ENCODE peak calls at places on chromosomes 7 and 10, in six cellular contexts. One of them, this sample, is unnamed.

GRCh38 chr10:119211176-119211575 is 3.8 kb downstream of the GRK5 start:
- DNase-seq in nephron progenitor cell: no peak
- DNase-seq in foreskin fibroblast: no peak
- DNase-seq in neural progenitor cell: no peak
- DNase-seq in left ventricle myocardium inferior: no peak
- DNase-seq in AG10803: peak; percentile 83
- DNase-seq in this sample: no peak

GRCh38 chr10:22684707-22685106 is 29.7 kb downstream of the PIP4K2A start:
- DNase-seq in AG10803: no peak
- DNase-seq in foreskin fibroblast: peak; percentile 20
- DNase-seq in nephron progenitor cell: no peak
- DNase-seq in neural progenitor cell: no peak
- DNase-seq in left ventricle myocardium inferior: no peak
- DNase-seq in this sample: no peak

GRCh38 chr10:125033146-125033924 is 91.4 kb downstream of the ZRANB1 start:
- DNase-seq in foreskin fibroblast: no peak
- DNase-seq in AG10803: no peak
- DNase-seq in neural progenitor cell: no peak
- DNase-seq in nephron progenitor cell: no peak
- DNase-seq in left ventricle myocardium inferior: no peak
- DNase-seq in this sample: no peak

GRCh38 chr10:86756511-86757109 is at the start of gene BMPR1A:
- DNase-seq in nephron progenitor cell: peak; percentile 98
- DNase-seq in left ventricle myocardium inferior: peak; percentile 91
- DNase-seq in AG10803: peak; percentile 85
- DNase-seq in foreskin fibroblast: no peak
- DNase-seq in neural progenitor cell: peak; percentile 85
- DNase-seq in this sample: peak; percentile 30

GRCh38 chr10:132571565-132572544 is 34.3 kb downstream of the INPP5A start:
- DNase-seq in left ventricle myocardium inferior: no peak
- DNase-seq in nephron progenitor cell: peak; percentile 43
- DNase-seq in foreskin fibroblast: peak; percentile 47
- DNase-seq in AG10803: peak; percentile 83
- DNase-seq in neural progenitor cell: peak; percentile 49
- DNase-seq in this sample: peak; percentile 80

GRCh38 chr7:131071786-131072504 is 255.7 kb upstream of the MKLN1 start:
- DNase-seq in nephron progenitor cell: no peak
- DNase-seq in neural progenitor cell: no peak
- DNase-seq in left ventricle myocardium inferior: no peak
- DNase-seq in foreskin fibroblast: no peak
- DNase-seq in AG10803: peak; percentile 61
- DNase-seq in this sample: peak; percentile 81

GRCh38 chr10:16950686-16951681 is 133.8 kb upstream of the RSU1 start:
- DNase-seq in nephron progenitor cell: peak; percentile 56
- DNase-seq in left ventricle myocardium inferior: no peak
- DNase-seq in AG10803: peak; percentile 63
- DNase-seq in neural progenitor cell: peak; percentile 83
- DNase-seq in foreskin fibroblast: peak; percentile 69
- DNase-seq in this sample: peak; percentile 17

GRCh38 chr10:60937784-60938654 is 6.0 kb downstream of the RHOBTB1 start:
- DNase-seq in neural progenitor cell: no peak
- DNase-seq in AG10803: peak; percentile 75
- DNase-seq in nephron progenitor cell: no peak
- DNase-seq in foreskin fibroblast: peak; percentile 56
- DNase-seq in left ventricle myocardium inferior: no peak
- DNase-seq in this sample: peak; percentile 10

GRCh38 chr10:61609609-61610166 is 53.0 kb upstream of the CABCOCO1 start:
- DNase-seq in left ventricle myocardium inferior: no peak
- DNase-seq in nephron progenitor cell: no peak
- DNase-seq in foreskin fibroblast: no peak
- DNase-seq in AG10803: peak; percentile 45
- DNase-seq in neural progenitor cell: no peak
- DNase-seq in this sample: no peak

GRCh38 chr7:105487559-105488218 is 34.4 kb downstream of the PUS7 start:
- DNase-seq in left ventricle myocardium inferior: no peak
- DNase-seq in nephron progenitor cell: no peak
- DNase-seq in neural progenitor cell: peak; percentile 9
- DNase-seq in foreskin fibroblast: peak; percentile 73
- DNase-seq in AG10803: peak; percentile 90
- DNase-seq in this sample: peak; percentile 2

GRCh38 chr10:125691160-125691981 is 8.4 kb upstream of the TEX36 start:
- DNase-seq in foreskin fibroblast: peak; percentile 63
- DNase-seq in AG10803: peak; percentile 13
- DNase-seq in nephron progenitor cell: no peak
- DNase-seq in left ventricle myocardium inferior: no peak
- DNase-seq in neural progenitor cell: no peak
- DNase-seq in this sample: peak; percentile 12

DNA sequence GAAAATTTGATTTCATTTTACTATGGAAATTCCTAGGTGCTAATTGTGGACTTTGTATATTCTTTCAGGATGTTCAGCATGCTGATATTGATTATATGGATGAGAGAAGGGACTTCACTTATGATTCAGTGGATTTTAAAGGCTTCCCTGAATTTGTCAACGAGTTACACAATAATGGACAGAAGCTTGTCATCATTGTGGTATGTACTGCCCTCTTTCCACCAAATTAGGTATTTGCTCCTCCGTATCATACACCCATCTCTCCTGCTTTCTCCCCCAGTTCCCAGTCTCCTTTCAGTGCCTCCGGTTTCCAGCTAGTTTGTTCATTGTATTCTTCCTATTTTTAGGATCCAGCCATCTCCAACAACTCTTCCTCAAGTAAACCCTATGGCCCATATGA is 34.6 kb downstream of the MGAM start:
- DNase-seq in neural progenitor cell: peak; percentile 7
- DNase-seq in left ventricle myocardium inferior: no peak
- DNase-seq in nephron progenitor cell: no peak
- DNase-seq in foreskin fibroblast: no peak
- DNase-seq in AG10803: peak; percentile 4
- DNase-seq in this sample: no peak
- TF ChIP-seq CTCF in neural progenitor cell: peak; percentile 29
- TF ChIP-seq CTCF in left ventricle myocardium inferior: no peak
- TF ChIP-seq CTCF in nephron progenitor cell: no peak
- TF ChIP-seq CTCF in foreskin fibroblast: no peak
- TF ChIP-seq CTCF in AG10803: no peak
- TF ChIP-seq CTCF in this sample: no peak

DNA sequence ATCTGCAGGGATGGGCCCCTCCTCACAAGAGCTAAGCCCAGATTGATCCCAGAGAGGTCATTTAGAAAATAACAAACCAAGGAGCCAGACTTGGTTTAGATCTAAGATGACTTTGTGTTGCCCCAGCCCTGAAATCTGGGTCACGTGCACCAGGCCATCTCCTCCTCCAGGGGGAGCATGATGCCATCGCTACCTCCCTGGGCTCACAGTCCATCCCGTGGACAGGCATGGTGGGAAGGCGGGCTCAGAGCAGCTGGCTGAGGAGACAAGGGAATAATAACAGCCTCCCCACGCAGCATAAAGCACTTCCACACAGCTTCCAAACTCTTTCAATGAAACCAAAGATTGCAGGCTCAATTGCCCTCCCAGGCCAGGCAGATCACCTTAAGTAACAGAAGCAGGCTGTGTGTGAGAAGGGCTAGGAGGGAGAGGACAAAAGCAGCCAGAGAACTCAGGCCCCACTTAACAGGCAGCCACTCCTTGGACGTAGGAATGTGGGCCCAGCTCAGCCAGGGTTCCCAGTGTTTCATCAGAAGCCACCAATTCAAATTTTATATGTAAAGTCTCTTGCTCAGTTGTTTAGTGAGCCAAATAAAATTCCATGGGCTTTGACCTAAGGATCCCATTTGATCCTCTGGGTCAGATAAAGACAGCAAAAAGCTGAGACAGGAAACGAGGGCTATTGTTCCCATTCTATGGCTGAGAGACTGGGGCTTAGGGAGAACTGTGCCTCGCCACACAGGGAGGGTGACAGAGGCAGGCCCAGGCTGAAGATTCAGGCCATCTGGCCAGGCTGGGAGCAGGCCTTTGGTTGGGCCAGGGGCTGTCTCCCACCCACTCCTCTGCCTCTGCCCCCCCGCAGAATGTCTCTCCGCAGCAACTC is 100.2 kb downstream of the COL13A1 start:
- DNase-seq in nephron progenitor cell: peak; percentile 72
- DNase-seq in foreskin fibroblast: no peak
- DNase-seq in left ventricle myocardium inferior: no peak
- DNase-seq in neural progenitor cell: peak; percentile 79
- DNase-seq in AG10803: peak; percentile 64
- DNase-seq in this sample: peak; percentile 65
- TF ChIP-seq CTCF in nephron progenitor cell: peak; percentile 66
- TF ChIP-seq CTCF in foreskin fibroblast: peak; percentile 78
- TF ChIP-seq CTCF in left ventricle myocardium inferior: peak; percentile 60
- TF ChIP-seq CTCF in neural progenitor cell: peak; percentile 70
- TF ChIP-seq CTCF in AG10803: peak; percentile 65
- TF ChIP-seq CTCF in this sample: peak; percentile 59

GRCh38 chr10:10235003-10235402 is 782.7 kb upstream of the CELF2 start:
- DNase-seq in left ventricle myocardium inferior: no peak
- DNase-seq in neural progenitor cell: peak; percentile 54
- DNase-seq in AG10803: no peak
- DNase-seq in nephron progenitor cell: no peak
- DNase-seq in foreskin fibroblast: no peak
- DNase-seq in this sample: no peak

DNA sequence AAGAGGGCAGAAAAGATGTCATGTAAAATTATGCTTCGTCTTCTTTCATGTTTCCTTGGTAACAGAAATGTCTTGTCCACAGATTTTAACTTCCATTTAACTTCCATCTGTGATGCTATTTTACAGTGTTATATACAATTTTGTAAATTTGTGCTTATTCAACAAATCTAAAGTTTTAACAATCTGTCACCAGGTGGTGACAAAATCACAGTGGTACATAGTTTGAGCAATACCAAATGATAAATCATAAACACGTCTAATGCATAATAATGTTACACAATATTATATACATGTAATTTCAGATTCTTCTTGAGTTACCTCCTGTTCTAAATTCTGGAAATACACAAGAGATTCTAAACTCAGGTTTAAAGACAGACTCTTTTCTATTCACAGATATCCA is 784.4 kb upstream of the CELF2 start:
- DNase-seq in left ventricle myocardium inferior: no peak
- DNase-seq in foreskin fibroblast: no peak
- DNase-seq in AG10803: no peak
- DNase-seq in neural progenitor cell: no peak
- DNase-seq in nephron progenitor cell: no peak
- DNase-seq in this sample: no peak
- TF ChIP-seq CTCF in left ventricle myocardium inferior: peak; percentile 50
- TF ChIP-seq CTCF in foreskin fibroblast: no peak
- TF ChIP-seq CTCF in AG10803: no peak
- TF ChIP-seq CTCF in neural progenitor cell: no peak
- TF ChIP-seq CTCF in nephron progenitor cell: no peak
- TF ChIP-seq CTCF in this sample: no peak

DNA sequence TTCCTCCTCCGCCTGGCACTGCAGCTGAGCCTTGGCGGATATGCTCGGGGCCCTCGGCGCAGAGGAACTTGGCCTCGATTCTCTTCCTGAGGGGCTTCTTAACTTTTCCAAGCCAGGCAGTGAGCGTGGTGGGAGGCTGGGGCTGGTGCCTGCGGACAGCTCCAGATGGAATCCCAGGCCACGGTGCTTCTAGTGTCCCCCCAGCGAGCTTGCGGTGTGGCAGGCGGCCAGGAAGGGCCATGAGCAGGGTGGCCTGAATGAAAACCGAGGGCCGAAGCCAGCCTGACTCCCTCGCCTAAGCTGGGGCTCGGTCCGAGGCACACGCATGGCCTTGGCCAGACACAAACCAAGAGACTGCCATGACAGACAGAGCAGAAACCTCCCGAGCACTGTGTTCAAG is 31.3 kb downstream of the RCC1L start:
- DNase-seq in foreskin fibroblast: no peak
- DNase-seq in left ventricle myocardium inferior: no peak
- DNase-seq in neural progenitor cell: no peak
- DNase-seq in AG10803: peak; percentile 26
- DNase-seq in nephron progenitor cell: no peak
- DNase-seq in this sample: no peak
- TF ChIP-seq CTCF in foreskin fibroblast: no peak
- TF ChIP-seq CTCF in left ventricle myocardium inferior: no peak
- TF ChIP-seq CTCF in neural progenitor cell: no peak
- TF ChIP-seq CTCF in AG10803: no peak
- TF ChIP-seq CTCF in nephron progenitor cell: no peak
- TF ChIP-seq CTCF in this sample: no peak

DNA sequence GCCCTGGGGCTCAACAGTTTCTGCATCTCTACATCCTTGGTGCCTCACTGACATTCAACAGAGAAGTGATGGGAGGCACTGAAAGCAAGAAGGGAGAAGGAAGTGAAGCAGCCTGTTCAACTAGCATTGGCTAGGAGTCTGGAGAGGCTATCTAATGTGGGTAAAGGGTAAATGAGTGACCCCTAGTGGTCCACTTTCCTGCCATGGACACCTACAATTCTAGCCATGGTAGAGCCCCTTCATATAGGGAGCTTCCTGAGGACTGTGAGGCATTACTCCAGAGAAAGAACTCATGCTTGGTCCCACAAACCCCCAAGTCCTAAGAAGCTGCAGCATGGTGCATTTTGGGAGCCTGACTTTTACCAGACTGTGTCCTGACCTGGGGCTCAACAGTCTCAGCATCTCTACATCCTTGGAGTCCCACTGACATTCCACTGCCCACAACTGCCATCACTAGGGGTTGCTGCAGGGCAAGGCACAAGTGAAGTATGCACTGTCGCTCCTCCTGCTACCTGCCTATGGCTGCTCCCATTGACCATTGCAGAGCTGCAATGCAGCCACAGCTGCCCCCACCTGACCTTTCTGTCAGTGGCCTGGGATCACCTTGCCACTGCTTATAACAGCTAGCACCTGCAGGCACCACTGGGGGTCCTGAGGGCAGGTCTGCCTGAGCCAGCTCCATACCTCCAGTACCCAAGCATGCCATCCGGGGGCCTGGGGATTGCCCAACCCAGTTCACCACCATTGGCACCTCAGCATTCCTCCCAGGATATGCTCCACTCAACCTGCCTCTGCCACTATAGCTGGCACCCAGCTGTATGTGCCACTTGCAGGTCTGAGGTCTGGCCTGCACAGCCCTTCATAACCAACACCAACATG is 44.1 kb upstream of the CDK6 start:
- DNase-seq in neural progenitor cell: peak; percentile 62
- DNase-seq in foreskin fibroblast: no peak
- DNase-seq in AG10803: peak; percentile 20
- DNase-seq in nephron progenitor cell: no peak
- DNase-seq in left ventricle myocardium inferior: no peak
- DNase-seq in this sample: no peak
- TF ChIP-seq CTCF in neural progenitor cell: peak; percentile 59
- TF ChIP-seq CTCF in foreskin fibroblast: no peak
- TF ChIP-seq CTCF in AG10803: peak; percentile 25
- TF ChIP-seq CTCF in nephron progenitor cell: peak; percentile 36
- TF ChIP-seq CTCF in left ventricle myocardium inferior: peak; percentile 54
- TF ChIP-seq CTCF in this sample: no peak